ENCODE peak calls at places on chromosomes 11 and 22, in four cellular contexts. N is H9, F is heart right ventricle, U is HCT116. A is an unnamed sample.

GRCh38 chr22:46596032-46596441 is 24.1 kb upstream of the GRAMD4 start:
- DNase-seq in N (no peak), F (peak; percentile 61), U (no peak), A (no peak)

GRCh38 chr11:6611092-6612007 is 666 bp downstream of the TAF10 start:
- DNase-seq in N (peak; percentile 27), F (peak; percentile 52), U (no peak), A (no peak)

GRCh38 chr22:42313804-42314581 is 43.5 kb upstream of the TCF20 start:
- DNase-seq in N (peak; percentile 95), F (peak; percentile 53), U (peak; percentile 75), A (no peak)

GRCh38 chr22:17434856-17435255 is 65.6 kb downstream of the CECR2 start:
- DNase-seq in N (no peak), F (no peak), U (no peak), A (no peak)

GRCh38 chr11:64604458-64605247 is 13.6 kb downstream of the SLC22A12 start:
- DNase-seq in N (no peak), F (no peak), U (no peak), A (no peak)

GRCh38 chr11:112962854-112963367 is 1.7 kb downstream of the NCAM1 start:
- DNase-seq in N (peak; percentile 66), F (peak; percentile 71), U (no peak), A (no peak)

GRCh38 chr22:23248583-23248982 is 68.3 kb downstream of the BCR start:
- DNase-seq in N (peak; percentile 61), F (no peak), U (no peak), A (no peak)

GRCh38 chr11:69948256-69949141 is 129.3 kb upstream of the FGF3 start:
- DNase-seq in N (peak; percentile 62), F (peak; percentile 10), U (peak; percentile 96), A (no peak)

GRCh38 chr11:86671386-86672006 is 920 bp downstream of the ME3 start:
- DNase-seq in N (peak; percentile 37), F (peak; percentile 85), U (no peak), A (no peak)

GRCh38 chr11:33172996-33173395 is 11.7 kb upstream of the CSTF3 start:
- DNase-seq in N (no peak), F (no peak), U (no peak), A (no peak)

GRCh38 chr11:71530602-71531001 is 3.5 kb downstream of the KRTAP5-7 start:
- DNase-seq in N (no peak), F (no peak), U (no peak), A (no peak)

GRCh38 chr11:15663778-15664218 is 549.1 kb downstream of the INSC start:
- DNase-seq in N (peak; percentile 47), F (no peak), U (no peak), A (no peak)

GRCh38 chr11:115170133-115170815 is 333.9 kb downstream of the CADM1 start:
- DNase-seq in N (no peak), F (no peak), U (no peak), A (no peak)

GRCh38 chr11:1310772-1311468 is 1.5 kb upstream of the TOLLIP start:
- DNase-seq in N (no peak), F (peak; percentile 22), U (no peak), A (no peak)

GRCh38 chr11:84890706-84891105 is 736.4 kb downstream of the DLG2 start:
- DNase-seq in N (no peak), F (no peak), U (no peak), A (no peak)

GRCh38 chr11:83004855-83005556 is 66.7 kb downstream of the RAB30 start:
- DNase-seq in N (no peak), F (no peak), U (no peak), A (no peak)

GRCh38 chr11:73414977-73415492 is 38.8 kb downstream of the RELT start:
- DNase-seq in N (no peak), F (no peak), U (no peak), A (no peak)

GRCh38 chr22:47690166-47690565 is 927.7 kb downstream of the TBC1D22A start:
- DNase-seq in N (no peak), F (no peak), U (no peak), A (no peak)

GRCh38 chr22:35467788-35468187 is 67.8 kb downstream of the MCM5 start:
- DNase-seq in N (peak; percentile 72), F (peak; percentile 82), U (no peak), A (no peak)

GRCh38 chr22:50303848-50304527 is 3.5 kb downstream of the PLXNB2 start:
- DNase-seq in N (peak; percentile 77), F (peak; percentile 51), U (no peak), A (no peak)

GRCh38 chr22:44394246-44395115 is 81.7 kb upstream of the SHISAL1 start:
- DNase-seq in N (peak; percentile 15), F (no peak), U (no peak), A (no peak)

GRCh38 chr11:108836541-108836940 is 171.7 kb downstream of the DDX10 start:
- DNase-seq in N (no peak), F (no peak), U (no peak), A (no peak)

GRCh38 chr11:71555508-71555907 is 7.3 kb downstream of the KRTAP5-9 start:
- DNase-seq in N (no peak), F (no peak), U (no peak), A (no peak)

GRCh38 chr11:119172513-119172912 is 4.0 kb downstream of the NLRX1 start:
- DNase-seq in N (no peak), F (no peak), U (no peak), A (no peak)

GRCh38 chr11:114377612-114378267 is 22.6 kb downstream of the C11orf71 start:
- DNase-seq in N (no peak), F (no peak), U (no peak), A (no peak)

GRCh38 chr11:83361831-83362230 is 75.7 kb upstream of the CCDC90B start:
- DNase-seq in N (no peak), F (no peak), U (no peak), A (no peak)

GRCh38 chr22:28187612-28188011 is 268.6 kb upstream of the PITPNB start:
- DNase-seq in N (no peak), F (no peak), U (no peak), A (no peak)

GRCh38 chr22:38215156-38216038 is 13.6 kb downstream of the MAFF start:
- DNase-seq in N (no peak), F (no peak), U (no peak), A (no peak)

GRCh38 chr22:38213319-38214247 is 11.8 kb downstream of the MAFF start:
- DNase-seq in N (no peak), F (no peak), U (no peak), A (no peak)

GRCh38 chr22:38212442-38212841 is 10.6 kb downstream of the MAFF start:
- DNase-seq in N (no peak), F (no peak), U (no peak), A (no peak)

GRCh38 chr22:38211556-38211955 is 9.8 kb downstream of the MAFF start:
- DNase-seq in N (no peak), F (no peak), U (no peak), A (no peak)

GRCh38 chr22:38214248-38215056 is 12.7 kb downstream of the MAFF start:
- DNase-seq in N (peak; percentile 88), F (peak; percentile 77), U (no peak), A (no peak)
- TF ChIP-seq CTCF in N (peak; percentile 35), F (peak; percentile 33), U (no peak), A (no peak)

DNA sequence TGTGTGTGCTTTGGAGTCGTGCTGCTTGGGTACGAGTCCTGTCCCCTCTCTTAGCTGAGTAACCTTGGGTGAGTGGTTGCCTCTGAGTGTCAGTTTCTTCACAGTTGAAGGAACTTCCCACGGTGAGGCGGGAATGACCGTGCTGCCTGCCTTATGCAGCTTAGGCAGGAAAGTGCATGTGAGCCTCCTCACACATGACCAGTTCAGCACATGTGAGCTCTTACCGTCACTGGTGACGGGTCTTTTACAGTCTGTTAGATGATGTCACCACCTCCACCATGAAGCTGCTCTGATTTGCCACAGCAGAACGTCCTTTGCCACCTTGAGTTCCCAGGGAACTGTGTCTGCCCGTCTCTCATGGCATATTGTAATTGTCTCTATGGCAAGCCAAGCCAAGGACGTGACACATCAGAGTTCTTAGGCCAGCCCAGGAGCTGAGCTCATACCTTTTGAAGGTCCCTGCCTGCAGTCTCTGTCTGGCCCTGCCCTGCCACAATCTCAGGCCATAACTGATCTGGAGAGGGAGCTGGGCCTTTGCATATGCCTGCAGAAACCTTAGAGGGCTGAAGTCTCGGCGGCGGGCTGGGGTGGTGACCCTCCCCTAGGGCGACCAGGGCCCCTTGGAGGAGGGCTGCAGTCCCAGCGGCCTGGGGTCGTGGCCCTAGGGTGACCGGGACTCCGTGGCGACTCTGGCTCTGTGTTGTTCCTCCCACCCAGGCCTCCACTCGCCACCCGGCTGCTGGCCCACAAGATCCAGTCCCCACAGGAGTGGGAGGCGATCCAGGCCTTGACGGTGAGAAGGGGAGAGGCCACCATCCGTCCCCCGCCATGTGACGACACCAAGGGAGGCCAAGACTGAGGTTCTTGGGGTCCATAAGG is 7.8 kb downstream of the GGA1 start:
- DNase-seq in N (no peak), F (no peak), U (no peak), A (no peak)
- H3K27ac ChIP-seq in N (no peak overlapping the region), F (no peak overlapping the region), U (no peak overlapping the region), A (no peak overlapping the region)

DNA sequence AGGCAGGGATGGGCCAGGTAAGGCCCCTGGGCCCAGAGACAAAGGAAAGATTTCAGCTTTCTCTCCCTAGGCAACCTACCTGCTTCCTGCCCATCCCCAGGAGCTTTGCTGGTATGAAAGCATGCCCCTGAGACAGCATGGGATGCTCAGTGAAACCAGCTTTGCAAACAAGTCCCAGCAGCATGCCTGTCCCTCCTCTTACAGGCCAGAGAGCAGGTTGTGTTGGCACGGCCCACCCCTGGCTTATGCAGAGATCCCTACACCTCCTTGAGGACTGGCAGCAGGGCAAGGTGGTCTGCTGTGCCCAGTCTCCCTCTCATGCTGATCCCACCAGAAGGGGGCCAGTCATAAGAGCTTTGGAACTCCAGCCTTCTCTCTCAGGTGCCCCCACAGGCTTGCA is 3.1 kb downstream of the SCN4B start:
- DNase-seq in N (no peak), F (no peak), U (no peak), A (no peak)
- H3K27me3 ChIP-seq in N (peaks cover 40% of the 10 kb centered on the region), F (no peaks in the 10 kb centered on the region), U (no peaks in the 10 kb centered on the region), A (peaks cover 72% of the 10 kb centered on the region)

GRCh38 chr11:75286826-75287465 is 46.4 kb downstream of the TPBGL start:
- DNase-seq in N (no peak), F (no peak), U (no peak), A (no peak)

GRCh38 chr11:75288846-75289760 is 48.5 kb downstream of the TPBGL start:
- DNase-seq in N (no peak), F (no peak), U (no peak), A (no peak)

GRCh38 chr11:75283391-75283931 is 42.9 kb downstream of the TPBGL start:
- DNase-seq in N (no peak), F (no peak), U (no peak), A (no peak)

GRCh38 chr11:75287579-75287978 is 47.0 kb downstream of the TPBGL start:
- DNase-seq in N (no peak), F (no peak), U (no peak), A (no peak)

GRCh38 chr11:75285776-75286360 is 45.3 kb downstream of the TPBGL start:
- DNase-seq in N (no peak), F (no peak), U (no peak), A (no peak)
- TF ChIP-seq CTCF in N (no peak), F (no peak), U (no peak), A (no peak)

GRCh38 chr11:68353669-68354068 is 41.3 kb downstream of the LRP5 start:
- DNase-seq in N (no peak), F (no peak), U (no peak), A (no peak)
- H3K27ac ChIP-seq in N (no peak overlapping the region), F (peak overlapping the region; percentile 83), U (peak overlapping the region; percentile 96), A (peak overlapping the region; percentile 93)